ENCODE peak calls at places on chromosomes 16 and 17, in six cellular contexts. L is GM12878, W is WTC11, D is HepG2, P is K562, K is H1. O is an unnamed sample.

GRCh38 chr17:21814776-21815175 is 122.5 kb downstream of the KCNJ18 start:
- DNase-seq in L (no peak), D (no peak), K (no peak), W (no peak), P (no peak), O (no peak)

GRCh38 chr17:16989953-16990860 is 18.3 kb upstream of the TNFRSF13B start:
- DNase-seq in D (no peak), L (no peak), K (no peak), W (no peak), P (no peak), O (no peak)

GRCh38 chr16:55035037-55035436 is 104.4 kb downstream of the IRX5 start:
- DNase-seq in L (no peak), K (no peak), D (peak; percentile 29), W (peak; percentile 83), P (peak; percentile 54), O (peak; percentile 90)

GRCh38 chr17:38745545-38745944 is 2.6 kb downstream of the PCGF2 start:
- DNase-seq in L (no peak), D (peak; percentile 29), P (no peak), K (no peak), W (no peak), O (no peak)

GRCh38 chr16:57564571-57565270 is 22.3 kb downstream of the ADGRG5 start:
- DNase-seq in K (no peak), L (no peak), W (no peak), D (no peak), P (no peak), O (no peak)

GRCh38 chr16:51129105-51129504 is 22.0 kb downstream of the SALL1 start:
- DNase-seq in D (no peak), P (no peak), K (no peak), W (no peak), L (no peak), O (no peak)

GRCh38 chr17:42050360-42051012 is at the start of gene C17orf113:
- DNase-seq in K (no peak), P (peak; percentile 78), D (peak; percentile 51), L (no peak), W (peak; percentile 75), O (peak; percentile 81)

GRCh38 chr17:73384926-73385325 is 73.1 kb upstream of the CDC42EP4 start:
- DNase-seq in D (no peak), K (no peak), W (no peak), P (no peak), L (no peak), O (no peak)

GRCh38 chr17:81955058-81955681 is 5.8 kb downstream of the NOTUM start:
- DNase-seq in W (no peak), P (no peak), L (no peak), D (no peak), K (no peak), O (no peak)

DNA sequence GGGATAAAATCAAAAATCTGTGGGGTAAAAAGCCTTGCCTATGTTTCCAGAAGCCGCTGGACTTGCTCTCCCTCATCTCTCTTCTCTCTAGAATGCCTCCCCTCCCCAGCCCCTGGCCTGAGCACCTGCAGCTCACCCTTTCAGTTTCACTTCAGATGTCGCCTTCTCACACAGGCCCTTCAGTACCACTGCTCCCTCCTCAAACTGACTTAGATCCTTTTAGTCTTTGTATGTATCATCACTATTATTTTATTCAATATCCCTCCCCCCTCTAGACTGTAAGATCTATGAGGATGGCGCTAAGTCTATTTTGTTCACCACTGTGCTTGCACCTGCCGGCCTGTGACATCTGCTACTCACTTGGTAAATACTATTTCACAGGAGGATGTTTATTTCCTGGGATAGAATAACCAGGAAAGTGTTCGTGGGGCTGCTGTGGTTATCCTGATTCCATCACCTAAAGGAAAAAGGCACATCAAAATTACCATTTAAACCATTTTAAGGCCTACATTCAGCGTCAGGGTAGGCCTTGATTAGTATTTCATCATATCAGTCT is 122.3 kb downstream of the MRTFB start:
- DNase-seq in L (peak; percentile 21), P (no peak), D (no peak), W (no peak), K (no peak), O (peak; percentile 27)
- TF ChIP-seq CREB1 in L (no peak), P (no peak), D (no peak), W (no peak), K (no peak), O (no peak)

DNA sequence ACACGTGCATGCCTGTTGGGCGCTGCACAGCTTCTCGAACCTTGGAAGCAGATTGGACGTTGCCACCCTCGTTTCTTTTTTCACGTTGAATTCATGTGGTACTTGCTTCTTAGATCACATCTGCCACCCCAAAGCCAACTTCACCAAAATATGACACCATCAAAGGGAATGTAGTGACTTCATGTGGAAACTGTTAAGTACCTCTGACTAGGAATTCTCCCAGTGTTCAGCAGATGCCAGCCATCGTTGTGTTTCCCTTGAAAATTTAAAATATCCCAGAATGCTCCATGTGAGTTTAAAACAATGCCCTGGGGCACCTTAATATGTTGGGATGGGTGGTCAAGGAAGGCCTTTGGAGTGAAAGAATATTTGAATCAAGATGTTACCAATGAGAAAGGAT is 22.6 kb upstream of the FAM20A start:
- DNase-seq in L (no peak), K (no peak), D (no peak), P (no peak), W (no peak), O (no peak)
- TF ChIP-seq CREB1 in L (no peak), K (no peak), D (no peak), P (no peak), W (no peak), O (no peak)

DNA sequence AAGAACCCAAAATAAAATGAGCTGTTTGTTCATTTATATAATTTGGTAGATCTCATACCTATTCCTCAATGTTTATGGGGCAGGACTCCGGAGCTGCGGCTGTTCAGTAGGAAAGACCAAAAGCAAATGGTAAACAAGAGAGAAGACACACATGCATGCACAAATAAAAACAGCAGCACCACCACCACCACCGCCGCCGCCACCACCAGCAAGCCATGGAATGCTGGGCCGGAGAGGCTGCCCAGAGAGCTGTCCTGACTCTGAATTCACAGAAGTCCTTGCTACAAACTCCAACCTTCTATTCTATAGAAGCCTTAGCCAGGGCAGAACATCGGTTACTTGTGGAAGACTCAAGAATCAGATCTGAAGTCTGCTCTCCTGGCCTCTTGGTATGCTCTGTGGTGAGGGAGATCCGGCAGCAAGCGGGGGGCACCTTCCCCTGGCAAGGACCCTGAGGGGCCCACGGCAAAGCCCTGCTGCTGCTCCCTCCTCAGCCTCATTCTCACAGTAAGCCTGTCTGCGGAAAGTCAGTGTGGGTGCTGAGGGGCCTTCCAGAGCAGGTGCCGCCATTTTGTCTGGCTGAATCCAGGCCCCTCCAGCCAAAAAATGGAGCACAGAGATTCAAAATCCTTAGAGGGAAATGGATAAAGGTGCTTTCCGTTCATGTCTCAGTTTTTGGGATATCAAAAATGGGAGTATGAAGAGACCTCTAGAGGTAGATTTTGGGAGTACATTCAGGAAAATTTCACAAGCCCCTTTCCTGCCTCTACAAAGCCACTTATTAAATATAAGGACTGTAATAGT is 6.4 kb upstream of the FOXJ1 start:
- DNase-seq in D (peak; percentile 45), L (no peak), P (no peak), K (no peak), W (no peak), O (peak; percentile 48)
- TF ChIP-seq CREB1 in D (no peak), L (no peak), P (no peak), K (no peak), W (no peak), O (no peak)

DNA sequence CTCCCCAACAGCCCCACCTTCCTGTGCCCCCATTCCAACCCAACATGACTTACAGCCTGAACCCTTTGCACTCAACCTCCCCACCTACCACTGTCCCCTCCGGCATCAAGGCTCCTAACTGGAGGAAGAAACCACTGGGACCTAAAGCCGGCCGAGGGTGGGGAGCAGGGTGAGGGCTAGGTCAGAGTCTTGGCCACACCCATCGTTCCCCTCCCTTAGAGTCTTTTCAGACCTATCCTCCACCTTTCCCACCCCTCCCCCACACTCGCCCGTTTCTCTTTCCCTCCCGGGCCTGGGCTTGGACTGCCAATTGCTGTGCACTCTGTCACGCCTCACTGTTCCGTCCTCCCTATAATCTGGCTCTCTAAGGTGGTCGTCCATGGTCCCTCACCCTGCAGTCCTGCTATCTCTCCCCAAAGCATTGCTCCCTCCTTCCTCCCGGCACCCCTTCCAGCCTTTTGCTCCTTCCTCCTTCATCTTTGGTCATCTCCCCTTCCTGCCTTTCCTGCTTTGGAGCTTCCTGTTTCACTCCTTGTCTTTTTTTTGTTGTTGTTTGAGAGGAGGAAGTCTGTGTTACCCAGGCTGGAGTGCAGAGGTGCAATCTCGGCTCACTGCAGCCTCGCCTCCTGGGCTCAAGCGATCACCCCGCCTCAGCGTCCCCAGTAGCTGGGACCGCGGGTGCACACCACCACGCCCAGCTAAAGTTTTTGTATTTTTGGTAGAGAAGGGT is 958 bp upstream of the CLDN7 start:
- DNase-seq in W (peak; percentile 93), L (no peak), P (peak; percentile 84), K (no peak), D (no peak), O (peak; percentile 97)
- TF ChIP-seq CREB1 in W (no peak), L (no peak), P (no peak), K (no peak), D (no peak), O (no peak)

GRCh38 chr17:49996495-49997255 is 1.7 kb upstream of the DLX3 start:
- DNase-seq in L (no peak), W (peak; percentile 80), D (no peak), P (peak; percentile 76), K (no peak), O (peak; percentile 64)

GRCh38 chr17:49995055-49995738 is at the start of gene DLX3:
- DNase-seq in D (no peak), P (peak; percentile 13), W (peak; percentile 88), L (no peak), K (peak; percentile 65), O (peak; percentile 93)

GRCh38 chr17:49994085-49995054 is 654 bp downstream of the DLX3 start:
- DNase-seq in K (no peak), L (no peak), P (peak; percentile 3), W (peak; percentile 63), D (no peak), O (peak; percentile 75)

GRCh38 chr17:49997256-49997735 is 2.3 kb upstream of the DLX3 start:
- DNase-seq in W (no peak), P (peak; percentile 5), D (no peak), L (no peak), K (no peak), O (peak; percentile 11)

GRCh38 chr17:49996121-49996494 is 1.1 kb upstream of the DLX3 start:
- DNase-seq in P (peak; percentile 9), D (no peak), W (no peak), K (no peak), L (no peak), O (no peak)
- TF ChIP-seq CREB1 in P (no peak), D (no peak), W (no peak), K (no peak), L (no peak), O (no peak)

DNA sequence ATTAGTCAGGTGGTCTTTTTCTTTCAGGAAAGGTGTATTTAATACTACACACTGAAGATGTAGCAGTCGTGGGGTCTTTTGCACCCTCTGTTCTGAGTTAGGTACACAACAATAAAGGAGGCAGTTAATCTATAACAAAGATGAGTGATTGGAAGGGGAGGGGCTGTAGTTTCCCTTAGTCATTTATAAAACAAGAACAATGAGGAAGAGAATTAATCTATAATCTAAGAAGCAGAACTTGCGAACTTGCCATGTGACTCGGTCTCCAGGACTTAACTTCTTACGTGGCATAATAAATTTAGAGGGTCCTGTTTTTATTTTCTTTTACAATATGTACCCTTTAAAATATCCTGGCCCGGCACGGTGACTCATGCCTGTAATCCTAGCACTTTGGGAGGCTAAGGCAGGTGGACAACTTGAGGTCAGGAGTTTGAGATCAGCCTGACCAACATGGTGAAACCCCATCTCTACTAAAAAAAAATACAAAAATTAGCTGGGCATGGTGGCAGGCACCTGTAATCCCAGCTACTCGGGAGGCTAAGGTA is 8.6 kb upstream of the APPBP2 start:
- DNase-seq in L (no peak), W (no peak), K (no peak), P (no peak), D (no peak), O (no peak)
- TF ChIP-seq CREB1 in L (no peak), W (no peak), K (no peak), P (no peak), D (no peak), O (no peak)

O was measured in GM23338.